ENCODE peak calls at places on chromosomes 12 and 14, in seven cellular contexts. One of them, this sample, is unnamed.

GRCh38 chr12:72978999-72979398 is 706.8 kb downstream of the TRHDE start:
- DNase-seq in SK-N-SH: no peak
- DNase-seq in A549: no peak
- DNase-seq in HCT116: no peak
- DNase-seq in K562: no peak
- DNase-seq in HepG2: no peak
- DNase-seq in Panc1: no peak
- DNase-seq in this sample: no peak

GRCh38 chr14:105450123-105450505 is 24.5 kb upstream of the CRIP2 start:
- DNase-seq in SK-N-SH: no peak
- DNase-seq in A549: no peak
- DNase-seq in HCT116: no peak
- DNase-seq in K562: no peak
- DNase-seq in HepG2: no peak
- DNase-seq in Panc1: no peak
- DNase-seq in this sample: no peak

GRCh38 chr12:121637231-121637914 is 11.0 kb downstream of the ORAI1 start:
- DNase-seq in SK-N-SH: no peak
- DNase-seq in A549: no peak
- DNase-seq in HCT116: no peak
- DNase-seq in K562: no peak
- DNase-seq in HepG2: no peak
- DNase-seq in Panc1: no peak
- DNase-seq in this sample: no peak

GRCh38 chr12:130783110-130783715 is 55.8 kb downstream of the STX2 start:
- DNase-seq in SK-N-SH: no peak
- DNase-seq in A549: no peak
- DNase-seq in HCT116: no peak
- DNase-seq in K562: no peak
- DNase-seq in HepG2: no peak
- DNase-seq in Panc1: no peak
- DNase-seq in this sample: no peak

GRCh38 chr14:93114068-93114710 is 1.5 kb downstream of the ITPK1 start:
- DNase-seq in SK-N-SH: no peak
- DNase-seq in A549: no peak
- DNase-seq in HCT116: no peak
- DNase-seq in K562: no peak
- DNase-seq in HepG2: no peak
- DNase-seq in Panc1: no peak
- DNase-seq in this sample: no peak

GRCh38 chr14:69054030-69054429 is 74.9 kb upstream of the ACTN1 start:
- DNase-seq in SK-N-SH: no peak
- DNase-seq in A549: no peak
- DNase-seq in HCT116: no peak
- DNase-seq in K562: no peak
- DNase-seq in HepG2: no peak
- DNase-seq in Panc1: no peak
- DNase-seq in this sample: no peak

GRCh38 chr14:77195766-77196165 is 14.2 kb downstream of the TMEM63C start:
- DNase-seq in SK-N-SH: no peak
- DNase-seq in A549: no peak
- DNase-seq in HCT116: no peak
- DNase-seq in K562: no peak
- DNase-seq in HepG2: no peak
- DNase-seq in Panc1: no peak
- DNase-seq in this sample: no peak

GRCh38 chr14:105865266-105865903 is 339.0 kb downstream of the TMEM121 start:
- DNase-seq in SK-N-SH: no peak
- DNase-seq in A549: no peak
- DNase-seq in HCT116: no peak
- DNase-seq in K562: no peak
- DNase-seq in HepG2: no peak
- DNase-seq in Panc1: no peak
- DNase-seq in this sample: no peak

GRCh38 chr12:50074936-50075807 is 10.0 kb upstream of the SMARCD1 start:
- DNase-seq in SK-N-SH: peak
- DNase-seq in A549: peak
- DNase-seq in HCT116: peak
- DNase-seq in K562: peak
- DNase-seq in HepG2: peak
- DNase-seq in Panc1: no peak
- DNase-seq in this sample: peak

GRCh38 chr12:128643106-128643651 is 180.6 kb downstream of the SLC15A4 start:
- DNase-seq in SK-N-SH: no peak
- DNase-seq in A549: no peak
- DNase-seq in HCT116: no peak
- DNase-seq in K562: no peak
- DNase-seq in HepG2: no peak
- DNase-seq in Panc1: no peak
- DNase-seq in this sample: no peak

GRCh38 chr14:91231446-91231845 is 13.1 kb downstream of the GPR68 start:
- DNase-seq in SK-N-SH: no peak
- DNase-seq in A549: no peak
- DNase-seq in HCT116: no peak
- DNase-seq in K562: no peak
- DNase-seq in HepG2: no peak
- DNase-seq in Panc1: no peak
- DNase-seq in this sample: peak

GRCh38 chr14:99672506-99673327 is 11.4 kb upstream of the CYP46A1 start:
- DNase-seq in SK-N-SH: no peak
- DNase-seq in A549: no peak
- DNase-seq in HCT116: no peak
- DNase-seq in K562: peak
- DNase-seq in HepG2: no peak
- DNase-seq in Panc1: no peak
- DNase-seq in this sample: peak

GRCh38 chr12:42281281-42281680 is 43.2 kb upstream of the YAF2 start:
- DNase-seq in SK-N-SH: no peak
- DNase-seq in A549: no peak
- DNase-seq in HCT116: no peak
- DNase-seq in K562: no peak
- DNase-seq in HepG2: peak
- DNase-seq in Panc1: no peak
- DNase-seq in this sample: no peak

GRCh38 chr12:6950944-6951540 is at the start of gene PTPN6:
- DNase-seq in SK-N-SH: peak
- DNase-seq in A549: no peak
- DNase-seq in HCT116: no peak
- DNase-seq in K562: no peak
- DNase-seq in HepG2: no peak
- DNase-seq in Panc1: no peak
- DNase-seq in this sample: peak

GRCh38 chr12:117090816-117091711 is 8.2 kb downstream of the TESC start:
- DNase-seq in SK-N-SH: no peak
- DNase-seq in A549: no peak
- DNase-seq in HCT116: no peak
- DNase-seq in K562: peak
- DNase-seq in HepG2: peak
- DNase-seq in Panc1: no peak
- DNase-seq in this sample: no peak

DNA sequence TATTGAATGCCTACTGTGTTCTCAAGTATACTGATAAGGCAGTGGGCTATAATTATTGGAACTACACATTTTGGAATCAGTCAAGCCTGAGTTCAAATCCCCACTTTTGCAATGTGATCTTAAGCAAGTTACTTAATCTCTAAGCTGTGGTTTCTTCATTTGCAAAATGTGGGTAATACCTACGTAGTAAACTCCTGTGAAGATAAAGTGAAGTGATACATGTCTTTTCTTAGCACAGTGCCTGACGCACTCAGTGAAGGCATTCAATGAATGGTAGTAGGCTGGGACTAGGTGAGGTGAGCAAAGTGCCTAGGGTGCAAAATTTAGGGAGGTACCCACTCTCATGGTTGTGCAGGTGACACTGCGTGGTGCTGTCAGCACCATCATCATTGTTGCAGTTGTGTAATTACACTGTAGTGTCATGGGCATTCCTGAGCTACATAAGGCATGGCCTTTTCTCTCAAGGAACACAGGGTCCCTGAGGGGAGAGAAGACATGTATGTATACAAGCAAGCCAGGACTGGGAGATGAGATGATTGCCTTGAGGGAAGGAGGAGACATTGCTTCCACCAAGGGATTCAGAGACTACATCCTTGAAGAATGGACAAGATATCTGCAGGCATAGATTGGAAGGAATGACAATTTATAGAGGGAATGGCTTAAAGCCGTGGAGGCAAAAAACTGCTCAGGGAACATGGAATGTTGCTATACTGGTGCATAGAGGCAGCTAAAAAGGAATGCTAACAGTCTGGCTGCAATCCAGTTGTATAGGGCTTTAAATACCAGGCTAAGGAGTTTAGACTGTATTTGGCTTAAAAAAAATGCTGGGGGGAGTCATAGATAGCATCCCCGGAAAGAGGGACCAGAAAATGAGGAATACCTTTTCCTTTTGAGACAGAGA is 129.2 kb upstream of the ARHGAP5 start:
- DNase-seq in SK-N-SH: no peak
- DNase-seq in A549: no peak
- DNase-seq in HCT116: no peak
- DNase-seq in K562: no peak
- DNase-seq in HepG2: no peak
- DNase-seq in Panc1: no peak
- DNase-seq in this sample: no peak
- TF ChIP-seq REST in SK-N-SH: no peak
- TF ChIP-seq REST in A549: no peak
- TF ChIP-seq REST in HCT116: no peak
- TF ChIP-seq REST in K562: no peak
- TF ChIP-seq REST in HepG2: no peak
- TF ChIP-seq REST in Panc1: no peak
- TF ChIP-seq REST in this sample: no peak

DNA sequence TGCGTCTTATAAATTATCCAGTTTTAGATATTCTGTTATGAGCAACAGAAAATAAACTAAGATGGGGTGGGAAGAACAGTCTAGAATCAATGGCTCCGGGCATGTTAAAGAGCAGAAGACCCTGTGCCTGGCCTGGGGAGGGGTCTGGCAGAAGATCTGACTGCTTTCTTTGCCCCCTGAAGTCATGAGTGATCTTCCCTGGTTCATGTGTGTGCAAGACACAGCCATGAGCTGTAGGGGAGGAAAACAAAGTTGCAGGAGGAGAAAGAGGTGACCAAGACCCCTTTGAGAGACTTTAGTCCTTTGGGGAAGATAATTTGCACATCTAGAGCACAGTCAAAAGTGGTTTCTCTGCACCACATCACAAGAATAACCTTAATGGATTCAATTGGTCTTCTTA is 4.8 kb downstream of the LACRT start:
- DNase-seq in SK-N-SH: no peak
- DNase-seq in A549: no peak
- DNase-seq in HCT116: no peak
- DNase-seq in K562: no peak
- DNase-seq in HepG2: no peak
- DNase-seq in Panc1: no peak
- DNase-seq in this sample: no peak
- H3K4me3 ChIP-seq in SK-N-SH: no peak
- H3K4me3 ChIP-seq in A549: no peak
- H3K4me3 ChIP-seq in HCT116: no peak
- H3K4me3 ChIP-seq in K562: no peak
- H3K4me3 ChIP-seq in HepG2: no peak
- H3K4me3 ChIP-seq in Panc1: no peak
- H3K4me3 ChIP-seq in this sample: no peak

GRCh38 chr12:51873251-51873994 is 14.5 kb upstream of the ANKRD33 start:
- DNase-seq in SK-N-SH: no peak
- DNase-seq in A549: no peak
- DNase-seq in HCT116: no peak
- DNase-seq in K562: no peak
- DNase-seq in HepG2: no peak
- DNase-seq in Panc1: no peak
- DNase-seq in this sample: no peak

GRCh38 chr12:51874013-51874412 is 13.9 kb upstream of the ANKRD33 start:
- DNase-seq in SK-N-SH: no peak
- DNase-seq in A549: no peak
- DNase-seq in HCT116: no peak
- DNase-seq in K562: no peak
- DNase-seq in HepG2: no peak
- DNase-seq in Panc1: no peak
- DNase-seq in this sample: no peak

GRCh38 chr12:51871918-51872688 is 15.8 kb upstream of the ANKRD33 start:
- DNase-seq in SK-N-SH: no peak
- DNase-seq in A549: no peak
- DNase-seq in HCT116: no peak
- DNase-seq in K562: peak
- DNase-seq in HepG2: no peak
- DNase-seq in Panc1: no peak
- DNase-seq in this sample: no peak

GRCh38 chr12:51872689-51872981 is 15.3 kb upstream of the ANKRD33 start:
- DNase-seq in SK-N-SH: no peak
- DNase-seq in A549: no peak
- DNase-seq in HCT116: no peak
- DNase-seq in K562: no peak
- DNase-seq in HepG2: no peak
- DNase-seq in Panc1: no peak
- DNase-seq in this sample: no peak

DNA sequence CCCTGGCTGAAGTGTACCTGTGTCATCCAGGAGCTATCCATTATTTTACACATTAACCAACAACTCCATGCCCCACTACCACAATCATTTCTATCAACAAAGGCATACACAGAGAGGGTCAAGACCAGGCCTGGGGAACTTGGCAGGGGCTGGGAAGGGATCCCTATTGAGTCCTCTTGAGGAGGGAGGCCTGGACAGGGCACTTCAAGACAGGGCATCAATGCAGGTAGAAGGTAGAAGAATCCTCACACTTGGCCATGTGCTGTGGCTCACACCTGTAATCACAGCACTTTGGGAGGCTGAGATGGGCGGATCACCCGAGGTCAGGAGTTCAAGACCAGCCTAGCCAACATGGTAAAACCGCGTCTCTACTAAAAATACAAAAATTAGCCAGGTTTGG is 13.4 kb upstream of the ANKRD33 start:
- DNase-seq in SK-N-SH: no peak
- DNase-seq in A549: no peak
- DNase-seq in HCT116: no peak
- DNase-seq in K562: no peak
- DNase-seq in HepG2: no peak
- DNase-seq in Panc1: no peak
- DNase-seq in this sample: no peak
- H3K27ac ChIP-seq in SK-N-SH: no peak
- H3K27ac ChIP-seq in A549: no peak
- H3K27ac ChIP-seq in HCT116: no peak
- H3K27ac ChIP-seq in K562: no peak
- H3K27ac ChIP-seq in HepG2: no peak
- H3K27ac ChIP-seq in Panc1: no peak
- H3K27ac ChIP-seq in this sample: no peak

DNA sequence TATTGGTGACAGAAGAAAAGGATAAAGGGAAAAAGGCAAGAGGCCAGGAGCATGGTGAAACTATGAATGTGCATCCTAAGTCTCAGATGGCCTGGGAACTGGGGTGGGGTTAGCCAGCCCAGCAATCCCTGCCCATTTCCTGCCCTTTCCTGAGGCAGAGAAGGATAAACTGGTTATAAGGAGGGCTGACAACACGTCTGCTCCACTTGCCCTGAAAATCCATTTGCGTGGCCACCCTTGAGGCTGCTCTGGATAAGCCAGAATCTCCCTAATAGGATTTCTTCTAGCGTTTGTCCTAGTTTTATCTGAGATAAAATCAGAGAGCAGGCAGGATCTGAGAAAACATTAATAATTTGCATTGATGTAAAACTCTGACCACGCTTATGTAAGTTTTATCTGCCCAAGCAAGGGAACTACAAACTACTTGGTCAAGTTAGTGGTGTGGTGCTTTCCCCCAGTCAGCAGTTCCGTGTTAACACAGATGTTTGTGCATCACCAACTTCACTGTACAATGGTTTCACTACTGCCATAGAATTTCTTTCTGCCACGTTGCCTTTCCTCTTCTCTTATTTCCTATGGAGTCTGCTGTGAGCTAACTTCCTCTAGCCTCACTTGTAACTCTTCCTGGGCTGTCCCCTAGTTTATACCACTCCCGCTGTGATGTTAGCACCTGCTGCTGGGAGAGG is 392.7 kb downstream of the RPS29 start:
- DNase-seq in SK-N-SH: peak
- DNase-seq in A549: no peak
- DNase-seq in HCT116: no peak
- DNase-seq in K562: no peak
- DNase-seq in HepG2: no peak
- DNase-seq in Panc1: no peak
- DNase-seq in this sample: no peak
- TF ChIP-seq REST in SK-N-SH: no peak
- TF ChIP-seq REST in A549: no peak
- TF ChIP-seq REST in HCT116: no peak
- TF ChIP-seq REST in K562: no peak
- TF ChIP-seq REST in HepG2: no peak
- TF ChIP-seq REST in Panc1: no peak
- TF ChIP-seq REST in this sample: no peak